ENCODE peak calls at places on chromosomes 4 and X, in five cellular contexts. Y is DMS153; Q is activated CD4-positive, alpha-beta T cell treated with anti-CD3 and anti-CD28 coated beads for 36 hours; S is dorsolateral prefrontal cortex; M is WTC11. G is an unnamed sample.
A peak's percentile ranks its signal among the peaks of the same experiment; 100 is the strongest.

GRCh38 chr4:8341691-8342090 is 72.1 kb downstream of the HTRA3 start:
- DNase-seq in Q (no peak), M (no peak), Y (no peak), S (peak; percentile 55), G (no peak)

GRCh38 chr4:144699565-144699964 is 53.6 kb downstream of the HHIP start:
- DNase-seq in Q (no peak), Y (no peak), S (no peak), M (no peak), G (no peak)

GRCh38 chrX:56765816-56766553 is 36.9 kb downstream of the NBDY start:
- DNase-seq in S (no peak), M (no peak), Q (no peak), Y (no peak), G (no peak)

GRCh38 chr4:86247328-86247727 is 112.5 kb downstream of the MAPK10 start:
- DNase-seq in M (no peak), Q (no peak), Y (no peak), S (no peak), G (no peak)

GRCh38 chrX:1589356-1590130 is 1.9 kb upstream of the AKAP17A start:
- DNase-seq in M (no peak), Q (no peak), Y (no peak), S (no peak), G (no peak)

GRCh38 chr4:164169591-164169990 is 584.3 kb upstream of the SMIM31 start:
- DNase-seq in Q (no peak), M (no peak), S (no peak), Y (no peak), G (no peak)

GRCh38 chr4:1563768-1564485 is 120.2 kb downstream of the FAM53A start:
- DNase-seq in M (no peak), Y (no peak), S (no peak), Q (no peak), G (no peak)

GRCh38 chrX:153925739-153926593 is at the start of gene ARHGAP4:
- DNase-seq in Q (peak; percentile 74), M (peak; percentile 31), Y (no peak), S (no peak), G (no peak)

GRCh38 chr4:187550256-187550950 is 445.2 kb upstream of the ZFP42 start:
- DNase-seq in M (no peak), Y (no peak), Q (no peak), S (no peak), G (no peak)

GRCh38 chr4:1841886-1842210 is 14.1 kb downstream of the LETM1 start:
- DNase-seq in Q (no peak), Y (no peak), S (no peak), M (no peak), G (no peak)

GRCh38 chr4:110172972-110173371 is 25.4 kb downstream of the ELOVL6 start:
- DNase-seq in M (no peak), S (no peak), Y (peak; percentile 56), Q (no peak), G (no peak)

GRCh38 chr4:7425591-7426468 is 8.9 kb downstream of the PSAPL1 start:
- DNase-seq in M (peak; percentile 6), Q (peak; percentile 1), S (peak; percentile 22), Y (no peak), G (no peak)